ENCODE peak calls at places on chromosome 1, in ten cellular contexts. S, T, M, E, D, N, H, V, I and K are unnamed samples.
A peak's percentile ranks its signal among the peaks of the same experiment; 100 is the strongest.

GRCh38 chr1:70140894-70141293 is 64.5 kb downstream of the LRRC40 start:
- DNase-seq in S (no peak), T (no peak), M (no peak), E (no peak), D (no peak), N (peak; percentile 13), H (no peak), V (no peak), I (no peak), K (no peak)

GRCh38 chr1:51623450-51623849 is 6.6 kb downstream of the OSBPL9 start:
- DNase-seq in S (no peak), T (no peak), M (no peak), E (no peak), D (no peak), N (no peak), H (no peak), V (no peak), I (no peak), K (no peak)

GRCh38 chr1:233607252-233608119 is 6.4 kb upstream of the KCNK1 start:
- DNase-seq in S (no peak), T (no peak), M (peak; percentile 69), E (no peak), D (no peak), N (no peak), H (no peak), V (no peak), I (peak; percentile 68), K (no peak)

GRCh38 chr1:149936992-149937705 is 470 bp upstream of the MTMR11 start:
- DNase-seq in S (no peak), T (no peak), M (peak; percentile 85), E (no peak), D (peak; percentile 36), N (peak; percentile 80), H (no peak), V (no peak), I (peak; percentile 72), K (no peak)

GRCh38 chr1:36345353-36345752 is 21.9 kb upstream of the EVA1B start:
- DNase-seq in S (no peak), T (no peak), M (no peak), E (no peak), D (no peak), N (no peak), H (no peak), V (no peak), I (no peak), K (no peak)

GRCh38 chr1:206430031-206430983 is 40.0 kb upstream of the IKBKE start:
- DNase-seq in S (no peak), T (no peak), M (no peak), E (no peak), D (no peak), N (no peak), H (peak; percentile 59), V (peak; percentile 29), I (no peak), K (no peak)

GRCh38 chr1:172286629-172287076 is 133.8 kb upstream of the C1orf105 start:
- DNase-seq in S (no peak), T (no peak), M (no peak), E (no peak), D (peak; percentile 42), N (no peak), H (no peak), V (no peak), I (no peak), K (peak; percentile 13)

GRCh38 chr1:226736908-226737818 is 1.9 kb downstream of the ITPKB start:
- DNase-seq in S (no peak), T (peak; percentile 56), M (peak; percentile 43), E (no peak), D (peak; percentile 58), N (peak; percentile 71), H (peak; percentile 42), V (peak; percentile 51), I (peak; percentile 39), K (no peak)

GRCh38 chr1:234920843-234921140 is 207.8 kb downstream of the TOMM20 start:
- DNase-seq in S (no peak), T (no peak), M (no peak), E (no peak), D (no peak), N (no peak), H (no peak), V (no peak), I (no peak), K (no peak)

GRCh38 chr1:110513511-110513910 is 5.5 kb downstream of the KCNA10 start:
- DNase-seq in S (no peak), T (no peak), M (no peak), E (no peak), D (no peak), N (peak; percentile 55), H (no peak), V (no peak), I (no peak), K (no peak)

GRCh38 chr1:19342894-19343616 is 30.9 kb downstream of the SLC66A1 start:
- DNase-seq in S (no peak), T (no peak), M (no peak), E (no peak), D (peak; percentile 38), N (no peak), H (no peak), V (no peak), I (no peak), K (no peak)

GRCh38 chr1:19079541-19079940 is 123.1 kb upstream of the IFFO2 start:
- DNase-seq in S (no peak), T (no peak), M (no peak), E (no peak), D (no peak), N (no peak), H (no peak), V (no peak), I (no peak), K (no peak)

GRCh38 chr1:189657715-189658114 is 819.9 kb downstream of the BRINP3 start:
- DNase-seq in S (no peak), T (no peak), M (no peak), E (no peak), D (no peak), N (no peak), H (no peak), V (no peak), I (no peak), K (no peak)

GRCh38 chr1:20058531-20058930 is 11.5 kb upstream of the PLA2G5 start:
- DNase-seq in S (no peak), T (no peak), M (peak; percentile 16), E (no peak), D (no peak), N (no peak), H (no peak), V (no peak), I (no peak), K (no peak)

GRCh38 chr1:202987922-202988583 is 19.1 kb upstream of the TMEM183A start:
- DNase-seq in S (no peak), T (no peak), M (no peak), E (no peak), D (no peak), N (no peak), H (no peak), V (no peak), I (no peak), K (no peak)

GRCh38 chr1:202994756-202995155 is 12.4 kb upstream of the TMEM183A start:
- DNase-seq in S (no peak), T (no peak), M (no peak), E (no peak), D (no peak), N (no peak), H (no peak), V (no peak), I (no peak), K (no peak)

GRCh38 chr1:202987255-202987654 is 19.9 kb upstream of the TMEM183A start:
- DNase-seq in S (no peak), T (no peak), M (no peak), E (no peak), D (no peak), N (no peak), H (no peak), V (no peak), I (no peak), K (no peak)

GRCh38 chr1:202991112-202991511 is 16.1 kb upstream of the TMEM183A start:
- DNase-seq in S (no peak), T (no peak), M (no peak), E (no peak), D (no peak), N (no peak), H (no peak), V (no peak), I (no peak), K (no peak)
- H3K4me1 ChIP-seq in S (no peaks in the 10 kb centered on the region), T (no peaks in the 10 kb centered on the region), M (no peaks in the 10 kb centered on the region), E (no peaks in the 10 kb centered on the region), D (no peaks in the 10 kb centered on the region), N (no peaks in the 10 kb centered on the region), H (no peaks in the 10 kb centered on the region), V (peaks cover 17% of the 10 kb centered on the region), I (no peaks in the 10 kb centered on the region), K (no peaks in the 10 kb centered on the region)

GRCh38 chr1:167924102-167924501 is 10.2 kb upstream of the ADCY10 start:
- DNase-seq in S (no peak), T (no peak), M (no peak), E (no peak), D (no peak), N (no peak), H (no peak), V (no peak), I (no peak), K (no peak)
- H3K4me1 ChIP-seq in S (no peaks in the 10 kb centered on the region), T (no peaks in the 10 kb centered on the region), M (no peaks in the 10 kb centered on the region), E (peaks cover 50% of the 10 kb centered on the region), D (peaks cover 4% of the 10 kb centered on the region), N (peaks cover 22% of the 10 kb centered on the region), H (peaks cover 8% of the 10 kb centered on the region), V (peaks cover 14% of the 10 kb centered on the region), I (no peaks in the 10 kb centered on the region), K (no peaks in the 10 kb centered on the region)

GRCh38 chr1:112704908-112705627 is 1.9 kb downstream of the RHOC start:
- DNase-seq in S (peak; percentile 86), T (peak; percentile 38), M (peak; percentile 90), E (peak; percentile 86), D (peak; percentile 95), N (peak; percentile 94), H (peak; percentile 96), V (peak; percentile 94), I (peak; percentile 86), K (peak; percentile 91)

GRCh38 chr1:112704511-112704907 is 2.4 kb downstream of the RHOC start:
- DNase-seq in S (no peak), T (no peak), M (no peak), E (no peak), D (no peak), N (no peak), H (no peak), V (no peak), I (no peak), K (no peak)

GRCh38 chr1:112702420-112703261 is 4.3 kb downstream of the RHOC start:
- DNase-seq in S (no peak), T (no peak), M (no peak), E (peak; percentile 9), D (no peak), N (no peak), H (no peak), V (no peak), I (no peak), K (no peak)

GRCh38 chr1:112702067-112702395 is 4.9 kb downstream of the RHOC start:
- DNase-seq in S (no peak), T (no peak), M (no peak), E (peak; percentile 2), D (no peak), N (no peak), H (no peak), V (no peak), I (no peak), K (no peak)

GRCh38 chr1:112703706-112704105 is 3.2 kb downstream of the RHOC start:
- DNase-seq in S (no peak), T (no peak), M (no peak), E (no peak), D (no peak), N (no peak), H (no peak), V (no peak), I (no peak), K (no peak)
- H3K4me1 ChIP-seq in S (peaks cover 28% of the 10 kb centered on the region), T (peaks cover 52% of the 10 kb centered on the region), M (peaks cover 34% of the 10 kb centered on the region), E (peaks cover 72% of the 10 kb centered on the region), D (peaks cover 75% of the 10 kb centered on the region), N (peaks cover 60% of the 10 kb centered on the region), H (peaks cover 73% of the 10 kb centered on the region), V (peaks cover 82% of the 10 kb centered on the region), I (peaks cover 61% of the 10 kb centered on the region), K (peaks cover 73% of the 10 kb centered on the region)

GRCh38 chr1:59704721-59705120 is 110.0 kb upstream of the HOOK1 start:
- DNase-seq in S (no peak), T (no peak), M (no peak), E (no peak), D (no peak), N (no peak), H (no peak), V (no peak), I (no peak), K (no peak)
- H3K4me1 ChIP-seq in S (peaks cover 17% of the 10 kb centered on the region), T (no peaks in the 10 kb centered on the region), M (no peaks in the 10 kb centered on the region), E (peaks cover 3% of the 10 kb centered on the region), D (peaks cover 3% of the 10 kb centered on the region), N (peaks cover 31% of the 10 kb centered on the region), H (peaks cover 29% of the 10 kb centered on the region), V (peaks cover 43% of the 10 kb centered on the region), I (peaks cover 15% of the 10 kb centered on the region), K (peaks cover 42% of the 10 kb centered on the region)